ENCODE peak calls at places on chromosomes 11 and 22, in six cellular contexts. W is H1, U is foreskin keratinocyte, C is osteoblast, B is astrocyte of the spinal cord, S is heart left ventricle. X is an unnamed sample.

GRCh38 chr22:25852223-25852622 is 110.2 kb downstream of the MYO18B start:
- DNase-seq in B (no peak), U (no peak), C (no peak), W (no peak), S (no peak), X (no peak)

GRCh38 chr11:59559886-59560285 is 48.5 kb downstream of the OR4D9 start:
- DNase-seq in U (no peak), B (no peak), C (no peak), S (no peak), W (no peak), X (no peak)

GRCh38 chr11:116984589-116984988 is 113.6 kb downstream of the SIK3 start:
- DNase-seq in C (no peak), U (peak), W (no peak), S (no peak), B (peak), X (no peak)

GRCh38 chr11:74822187-74822586 is 73.5 kb downstream of the RNF169 start:
- DNase-seq in C (no peak), U (no peak), W (no peak), S (no peak), B (peak), X (no peak)

GRCh38 chr11:106011481-106011880 is 10.6 kb downstream of the MSANTD4 start:
- DNase-seq in W (no peak), S (no peak), U (no peak), B (no peak), C (peak), X (no peak)

GRCh38 chr11:114301088-114301487 is 4.9 kb downstream of the NNMT start:
- DNase-seq in C (no peak), W (no peak), S (no peak), U (no peak), B (no peak), X (no peak)

GRCh38 chr11:92269021-92269420 is 44.4 kb downstream of the FAT3 start:
- DNase-seq in C (no peak), U (peak), W (peak), S (no peak), B (peak), X (no peak)

GRCh38 chr11:128669491-128669890 is 24.4 kb upstream of the FLI1 start:
- DNase-seq in B (peak), C (peak), U (no peak), S (no peak), W (no peak), X (no peak)

GRCh38 chr11:13205446-13205845 is 72.1 kb upstream of the BMAL1 start:
- DNase-seq in U (no peak), C (no peak), W (no peak), B (no peak), S (no peak), X (no peak)

GRCh38 chr11:95556342-95557151 is 233.0 kb downstream of the FAM76B start:
- DNase-seq in B (peak), W (no peak), C (no peak), S (no peak), U (no peak), X (no peak)

GRCh38 chr11:86459682-86460460 is 85.2 kb downstream of the CCDC81 start:
- DNase-seq in U (peak), W (peak), B (peak), C (peak), S (peak), X (no peak)

GRCh38 chr11:111736191-111736590 is 30.0 kb downstream of the PPP2R1B start:
- DNase-seq in C (peak), B (no peak), U (no peak), W (no peak), S (no peak), X (no peak)

GRCh38 chr11:127006311-127006710 is 5.7 kb upstream of the KIRREL3 start:
- DNase-seq in B (peak), W (no peak), S (no peak), C (peak), U (peak), X (no peak)

GRCh38 chr22:49765951-49766350 is 61.7 kb downstream of the BRD1 start:
- DNase-seq in W (no peak), U (no peak), S (peak), B (no peak), C (peak), X (no peak)

GRCh38 chr22:49768511-49768910 is 59.2 kb downstream of the BRD1 start:
- DNase-seq in U (no peak), W (no peak), B (no peak), C (peak), S (no peak), X (no peak)

GRCh38 chr22:49768961-49769690 is 58.5 kb downstream of the BRD1 start:
- DNase-seq in W (no peak), U (no peak), C (peak), S (peak), B (no peak), X (no peak)

GRCh38 chr22:49768077-49768476 is 59.6 kb downstream of the BRD1 start:
- DNase-seq in C (no peak), B (no peak), S (peak), U (no peak), W (no peak), X (no peak)

GRCh38 chr22:49767355-49768062 is 60.2 kb downstream of the BRD1 start:
- DNase-seq in U (peak), S (no peak), W (peak), C (peak), B (peak), X (no peak)
- TF ChIP-seq CTCF in U (peak), S (peak), W (peak), C (peak), B (peak), X (peak)

GRCh38 chr11:82229346-82229745 is 504.3 kb downstream of the FAM181B start:
- DNase-seq in B (peak), U (peak), S (no peak), C (no peak), W (no peak), X (no peak)

GRCh38 chr11:82225502-82225901 is 508.2 kb downstream of the FAM181B start:
- DNase-seq in C (no peak), B (no peak), U (no peak), S (no peak), W (no peak), X (no peak)

GRCh38 chr11:82225930-82226329 is 507.7 kb downstream of the FAM181B start:
- DNase-seq in C (no peak), W (no peak), S (no peak), U (no peak), B (no peak), X (no peak)
- TF ChIP-seq CTCF in C (no peak), W (peak), S (no peak), U (no peak), B (no peak), X (no peak)

GRCh38 chr11:77200351-77200750 is 72.3 kb downstream of the MYO7A start:
- DNase-seq in C (peak), B (no peak), W (no peak), S (no peak), U (no peak), X (no peak)

GRCh38 chr11:77197626-77198320 is 69.7 kb downstream of the MYO7A start:
- DNase-seq in S (peak), B (no peak), W (no peak), U (no peak), C (peak), X (no peak)

GRCh38 chr11:77199346-77199745 is 71.3 kb downstream of the MYO7A start:
- DNase-seq in S (no peak), U (no peak), W (no peak), C (peak), B (no peak), X (no peak)

GRCh38 chr11:77196961-77197360 is 68.9 kb downstream of the MYO7A start:
- DNase-seq in S (no peak), C (peak), U (no peak), B (no peak), W (no peak), X (no peak)

DNA sequence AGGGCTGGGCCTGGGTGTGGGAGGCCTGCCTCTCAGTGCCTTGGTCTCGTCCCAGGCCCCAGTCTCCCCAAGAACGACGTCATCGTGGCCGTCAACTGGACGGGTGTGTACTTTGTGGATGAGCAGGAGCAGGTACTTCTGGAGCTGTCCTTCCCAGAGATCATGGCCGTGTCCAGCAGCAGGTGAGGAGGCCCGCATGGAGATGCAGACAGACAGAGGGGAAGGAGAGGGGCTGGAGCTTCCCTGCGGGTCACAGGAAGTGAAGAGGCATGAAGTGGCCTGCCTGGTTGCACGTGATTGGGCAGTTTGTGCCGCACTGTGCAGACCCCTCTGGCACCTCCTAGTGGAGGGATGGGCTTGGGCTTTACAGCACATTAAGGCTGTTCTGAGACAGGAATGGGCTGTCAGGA is 70.4 kb downstream of the MYO7A start:
- DNase-seq in B (no peak), W (peak), C (peak), U (peak), S (peak), X (peak)
- TF ChIP-seq CTCF in B (peak), W (peak), C (peak), U (peak), S (no peak), X (peak)

GRCh38 chr11:115848080-115848479 is 343.9 kb upstream of the CADM1 start:
- DNase-seq in C (no peak), U (peak), S (no peak), B (no peak), W (no peak), X (no peak)

GRCh38 chr11:115843116-115843515 is 338.9 kb upstream of the CADM1 start:
- DNase-seq in U (no peak), B (no peak), S (no peak), W (no peak), C (no peak), X (no peak)

GRCh38 chr11:115848614-115849013 is 344.4 kb upstream of the CADM1 start:
- DNase-seq in U (peak), B (peak), W (no peak), C (no peak), S (no peak), X (no peak)

GRCh38 chr11:115845872-115846271 is 341.7 kb upstream of the CADM1 start:
- DNase-seq in B (no peak), W (no peak), U (no peak), C (no peak), S (no peak), X (no peak)

DNA sequence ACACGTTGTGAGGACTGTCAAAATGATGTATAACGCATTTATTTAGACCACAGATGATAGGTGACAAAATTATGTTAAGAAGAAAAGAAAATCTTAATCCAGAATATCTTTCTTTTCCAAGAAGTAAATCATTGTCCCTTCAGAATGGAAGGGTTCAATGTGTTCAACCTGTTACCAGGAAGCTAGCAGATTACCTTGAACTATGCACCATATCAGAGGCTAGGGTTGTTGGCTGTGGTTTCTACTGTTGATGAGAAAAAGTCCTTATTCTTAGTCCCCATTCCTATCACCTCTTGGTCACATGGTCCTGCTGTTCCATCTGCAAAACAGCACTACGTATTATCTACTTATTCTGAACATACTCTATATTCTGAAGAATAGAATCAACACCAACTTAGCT is 339.5 kb upstream of the CADM1 start:
- DNase-seq in S (no peak), U (no peak), C (no peak), W (no peak), B (no peak), X (no peak)
- TF ChIP-seq CTCF in S (no peak), U (no peak), C (no peak), W (no peak), B (no peak), X (no peak)

DNA sequence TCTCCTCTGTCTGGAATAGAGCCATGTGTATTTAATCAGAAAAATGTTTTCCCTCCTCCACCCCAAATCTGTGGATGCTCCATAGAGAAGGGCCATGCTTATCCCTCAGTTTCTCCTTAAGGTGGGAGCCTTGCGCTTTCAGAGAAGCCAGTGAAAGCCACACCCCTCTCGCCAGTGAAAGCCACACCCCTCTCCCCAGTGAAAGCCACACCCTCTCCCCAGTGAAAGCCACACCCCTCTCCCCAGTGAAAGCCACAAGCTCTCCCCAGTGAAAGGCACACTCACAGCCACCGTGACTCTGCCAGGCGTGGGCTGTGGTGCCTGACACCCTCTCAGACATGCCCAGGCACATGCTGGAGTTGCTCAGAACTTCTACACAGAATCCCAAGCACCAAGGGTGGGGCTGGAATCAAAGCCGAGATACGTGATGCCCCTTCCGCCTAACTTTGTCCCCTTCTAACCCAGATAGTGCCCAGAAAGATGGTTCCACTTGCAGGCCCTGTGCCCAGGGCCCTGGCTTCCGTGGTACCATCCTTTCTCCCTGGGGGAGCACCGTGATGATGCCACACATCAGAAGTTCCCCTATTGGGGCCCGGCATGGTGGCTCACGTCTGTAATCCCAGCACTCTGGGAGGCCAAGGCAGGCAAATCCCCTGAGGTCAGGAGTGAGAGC is 16.5 kb upstream of the PRR5 start:
- DNase-seq in S (no peak), U (peak), C (peak), B (no peak), W (no peak), X (peak)
- TF ChIP-seq CTCF in S (no peak), U (peak), C (no peak), B (no peak), W (no peak), X (no peak)

DNA sequence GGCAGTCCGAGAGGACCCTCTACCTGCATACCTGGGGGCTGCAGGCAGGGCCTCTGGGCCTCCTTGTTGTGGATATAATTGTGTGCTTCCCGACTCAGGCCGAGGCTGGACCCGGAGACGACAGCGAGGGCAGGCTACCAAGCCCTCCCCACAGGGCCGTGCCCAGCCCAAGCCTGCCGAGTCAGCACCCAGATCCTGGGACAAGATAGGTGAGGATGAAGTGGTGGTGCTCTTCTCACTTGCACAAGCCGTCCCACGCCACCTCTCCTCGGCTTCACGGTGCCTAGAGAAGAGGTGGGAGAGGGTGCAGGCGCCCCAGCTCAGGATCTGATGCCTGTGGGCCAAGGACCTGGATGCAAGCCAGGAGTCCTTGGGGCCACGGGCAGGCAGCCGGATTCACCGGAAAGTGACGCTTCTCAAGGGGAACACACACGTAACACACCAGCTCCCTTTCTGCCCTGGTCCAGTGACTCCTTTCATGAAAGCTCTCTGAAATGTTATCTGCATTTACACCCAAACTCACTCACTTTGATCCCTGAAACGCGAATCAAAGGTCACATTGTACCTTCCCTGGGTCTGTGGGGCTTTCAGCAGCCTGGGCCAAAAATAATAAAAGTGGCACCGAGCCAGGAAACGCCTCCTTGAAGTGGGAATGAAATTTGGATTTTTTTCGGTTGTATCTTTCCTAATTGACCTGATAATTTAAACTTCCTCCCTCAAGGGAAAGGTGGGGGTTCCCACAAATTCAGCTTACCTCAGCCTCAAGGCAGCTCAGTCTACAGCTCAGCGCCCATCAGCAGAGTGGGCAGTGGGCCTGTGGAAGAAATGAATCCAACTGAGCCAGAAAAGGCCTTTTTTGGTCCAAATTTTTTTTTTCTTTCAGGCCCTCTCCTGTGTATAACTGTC is 1.1 kb upstream of the GNB1L start:
- DNase-seq in C (peak), W (no peak), S (peak), U (peak), B (peak), X (peak)
- TF ChIP-seq CTCF in C (no peak), W (peak), S (no peak), U (no peak), B (no peak), X (no peak)

GRCh38 chr11:82775736-82776346 is 42.2 kb upstream of the FAM181B start:
- DNase-seq in W (peak), B (peak), U (peak), S (no peak), C (peak), X (peak)
- TF ChIP-seq CTCF in W (peak), B (peak), U (peak), S (peak), C (peak), X (peak)

X was measured in nephron progenitor cell.